ENCODE peak calls at places on chromosome 14, in five cellular contexts. C, F, Z, T and S are unnamed samples.

GRCh38 chr14:69501362-69501964 is 16.9 kb downstream of the PLEKHD1 start:
- DNase-seq in T (no peak), C (no peak), F (no peak), Z (peak), S (peak)

GRCh38 chr14:70748422-70748821 is 60.9 kb downstream of the MAP3K9 start:
- DNase-seq in Z (no peak), T (no peak), C (no peak), F (no peak), S (no peak)

GRCh38 chr14:100851946-100852620 is 26.2 kb downstream of the MEG3 start:
- DNase-seq in Z (no peak), F (no peak), C (no peak), T (no peak), S (peak)

GRCh38 chr14:39247256-39247655 is 13.5 kb downstream of the MIA2 start:
- DNase-seq in F (peak), C (no peak), Z (peak), T (peak), S (no peak)

GRCh38 chr14:92885279-92886061 is 37.5 kb upstream of the CHGA start:
- DNase-seq in Z (no peak), T (no peak), F (no peak), C (no peak), S (no peak)

GRCh38 chr14:102182901-102183619 is 43.4 kb downstream of the WDR20 start:
- DNase-seq in F (peak), T (no peak), C (no peak), Z (peak), S (no peak)

GRCh38 chr14:77053046-77053841 is 24.7 kb upstream of the IRF2BPL start:
- DNase-seq in T (no peak), F (no peak), Z (peak), C (peak), S (peak)

GRCh38 chr14:59046746-59047145 is 141.7 kb upstream of the DAAM1 start:
- DNase-seq in F (no peak), T (no peak), Z (peak), C (no peak), S (no peak)

GRCh38 chr14:22887260-22887989 is 4.4 kb downstream of the REM2 start:
- DNase-seq in F (peak), C (peak), Z (peak), T (peak), S (peak)

GRCh38 chr14:101791919-101792572 is 30.5 kb downstream of the PPP2R5C start:
- DNase-seq in F (no peak), Z (peak), T (no peak), C (no peak), S (peak)

GRCh38 chr14:52268191-52269061 is 928 bp downstream of the PTGDR start:
- DNase-seq in Z (peak), F (no peak), C (peak), T (no peak), S (no peak)

GRCh38 chr14:104367811-104368750 is 211.5 kb upstream of the C14orf180 start:
- DNase-seq in F (no peak), C (no peak), T (no peak), Z (no peak), S (no peak)

GRCh38 chr14:30621354-30621953 is 665 bp upstream of the SCFD1 start:
- DNase-seq in F (peak), C (peak), T (peak), Z (peak), S (no peak)

GRCh38 chr14:45135181-45135580 is 549 bp upstream of the FANCM start:
- DNase-seq in C (no peak), Z (peak), F (peak), T (peak), S (peak)

GRCh38 chr14:24075485-24076301 is 4.3 kb downstream of the CPNE6 start:
- DNase-seq in C (no peak), T (no peak), Z (no peak), F (no peak), S (no peak)

GRCh38 chr14:72863216-72864006 is 30.5 kb downstream of the DPF3 start:
- DNase-seq in F (no peak), Z (no peak), C (no peak), T (no peak), S (no peak)

GRCh38 chr14:28381656-28382055 is 384.9 kb upstream of the FOXG1 start:
- DNase-seq in F (no peak), T (no peak), Z (no peak), C (no peak), S (no peak)

GRCh38 chr14:71314717-71315116 is 407.5 kb downstream of the PCNX1 start:
- DNase-seq in C (peak), F (no peak), T (no peak), Z (no peak), S (no peak)

GRCh38 chr14:90608281-90608680 is 207.9 kb downstream of the TTC7B start:
- DNase-seq in F (no peak), C (no peak), Z (no peak), T (no peak), S (no peak)

GRCh38 chr14:63551338-63551737 is 8.2 kb upstream of the PPP2R5E start:
- DNase-seq in Z (peak), T (no peak), C (no peak), F (peak), S (no peak)

GRCh38 chr14:32078030-32078793 is 1.1 kb downstream of the ARHGAP5 start:
- DNase-seq in F (peak), T (peak), Z (no peak), C (no peak), S (peak)

GRCh38 chr14:57380935-57381334 is 9.5 kb upstream of the NAA30 start:
- DNase-seq in T (no peak), C (no peak), Z (no peak), F (no peak), S (no peak)

GRCh38 chr14:102813691-102814090 is 36.4 kb downstream of the TRAF3 start:
- DNase-seq in Z (no peak), T (no peak), C (no peak), F (no peak), S (no peak)

GRCh38 chr14:103847954-103848719 is 762 bp upstream of the PPP1R13B start:
- DNase-seq in C (peak), F (peak), T (no peak), Z (no peak), S (peak)

GRCh38 chr14:83085725-83086124 is 1552.1 kb upstream of the SEL1L start:
- DNase-seq in Z (no peak), C (no peak), T (no peak), F (no peak), S (no peak)